ENCODE peak calls at places on chromosome 14, in eight cellular contexts. One of them, this sample, is unnamed.
A peak's percentile ranks its signal among the peaks of the same experiment; 100 is the strongest.

GRCh38 chr14:43471595-43471994 is 1035.5 kb downstream of the FSCB start:
- DNase-seq in mesothelial cell of epicardium: no peak
- DNase-seq in activated B cell treated with CpG ODN at 0.5 μM for 24 hours: no peak
- DNase-seq in colonic mucosa: no peak
- DNase-seq in endothelial cell: no peak
- DNase-seq in HepG2: no peak
- DNase-seq in fibroblast of mammary gland: no peak
- DNase-seq in endothelial cell of umbilical vein: no peak
- DNase-seq in this sample: no peak

GRCh38 chr14:96761066-96761465 is 36.1 kb upstream of the VRK1 start:
- DNase-seq in activated B cell treated with CpG ODN at 0.5 μM for 24 hours: no peak
- DNase-seq in fibroblast of mammary gland: no peak
- DNase-seq in endothelial cell of umbilical vein: no peak
- DNase-seq in endothelial cell: no peak
- DNase-seq in colonic mucosa: no peak
- DNase-seq in HepG2: no peak
- DNase-seq in mesothelial cell of epicardium: no peak
- DNase-seq in this sample: no peak

GRCh38 chr14:33839193-33840076 is 111.4 kb downstream of the EGLN3 start:
- DNase-seq in HepG2: peak; percentile 58
- DNase-seq in mesothelial cell of epicardium: peak; percentile 60
- DNase-seq in activated B cell treated with CpG ODN at 0.5 μM for 24 hours: no peak
- DNase-seq in fibroblast of mammary gland: peak; percentile 55
- DNase-seq in colonic mucosa: peak; percentile 65
- DNase-seq in endothelial cell: peak; percentile 67
- DNase-seq in endothelial cell of umbilical vein: peak; percentile 37
- DNase-seq in this sample: no peak

GRCh38 chr14:55274760-55275159 is 3.5 kb downstream of the FBXO34 start:
- DNase-seq in fibroblast of mammary gland: peak; percentile 54
- DNase-seq in colonic mucosa: no peak
- DNase-seq in HepG2: no peak
- DNase-seq in activated B cell treated with CpG ODN at 0.5 μM for 24 hours: no peak
- DNase-seq in endothelial cell of umbilical vein: no peak
- DNase-seq in endothelial cell: no peak
- DNase-seq in mesothelial cell of epicardium: no peak
- DNase-seq in this sample: no peak

GRCh38 chr14:77055981-77056380 is 27.5 kb upstream of the IRF2BPL start:
- DNase-seq in endothelial cell: no peak
- DNase-seq in activated B cell treated with CpG ODN at 0.5 μM for 24 hours: no peak
- DNase-seq in fibroblast of mammary gland: no peak
- DNase-seq in mesothelial cell of epicardium: no peak
- DNase-seq in HepG2: no peak
- DNase-seq in endothelial cell of umbilical vein: no peak
- DNase-seq in colonic mucosa: no peak
- DNase-seq in this sample: no peak

GRCh38 chr14:91059576-91060471 is 617 bp downstream of the RPS6KA5 start:
- DNase-seq in activated B cell treated with CpG ODN at 0.5 μM for 24 hours: peak; percentile 64
- DNase-seq in mesothelial cell of epicardium: peak; percentile 62
- DNase-seq in HepG2: peak; percentile 14
- DNase-seq in colonic mucosa: peak; percentile 61
- DNase-seq in endothelial cell: peak; percentile 74
- DNase-seq in fibroblast of mammary gland: peak; percentile 1
- DNase-seq in endothelial cell of umbilical vein: peak; percentile 32
- DNase-seq in this sample: no peak

GRCh38 chr14:55454264-55455151 is 14.1 kb upstream of the TBPL2 start:
- DNase-seq in activated B cell treated with CpG ODN at 0.5 μM for 24 hours: no peak
- DNase-seq in endothelial cell: no peak
- DNase-seq in HepG2: peak; percentile 16
- DNase-seq in fibroblast of mammary gland: peak; percentile 92
- DNase-seq in mesothelial cell of epicardium: peak; percentile 59
- DNase-seq in colonic mucosa: peak; percentile 70
- DNase-seq in endothelial cell of umbilical vein: peak; percentile 81
- DNase-seq in this sample: no peak

GRCh38 chr14:74577247-74577947 is 34.6 kb downstream of the LTBP2 start:
- DNase-seq in endothelial cell of umbilical vein: no peak
- DNase-seq in HepG2: no peak
- DNase-seq in colonic mucosa: no peak
- DNase-seq in endothelial cell: no peak
- DNase-seq in fibroblast of mammary gland: peak; percentile 74
- DNase-seq in activated B cell treated with CpG ODN at 0.5 μM for 24 hours: no peak
- DNase-seq in mesothelial cell of epicardium: no peak
- DNase-seq in this sample: no peak

GRCh38 chr14:26621366-26621765 is 23.5 kb upstream of the NOVA1 start:
- DNase-seq in activated B cell treated with CpG ODN at 0.5 μM for 24 hours: no peak
- DNase-seq in fibroblast of mammary gland: peak; percentile 40
- DNase-seq in endothelial cell: no peak
- DNase-seq in mesothelial cell of epicardium: no peak
- DNase-seq in endothelial cell of umbilical vein: no peak
- DNase-seq in HepG2: no peak
- DNase-seq in colonic mucosa: no peak
- DNase-seq in this sample: no peak

GRCh38 chr14:93064411-93065271 is 51.1 kb downstream of the ITPK1 start:
- DNase-seq in activated B cell treated with CpG ODN at 0.5 μM for 24 hours: no peak
- DNase-seq in fibroblast of mammary gland: peak; percentile 82
- DNase-seq in HepG2: no peak
- DNase-seq in mesothelial cell of epicardium: no peak
- DNase-seq in colonic mucosa: no peak
- DNase-seq in endothelial cell of umbilical vein: no peak
- DNase-seq in endothelial cell: no peak
- DNase-seq in this sample: no peak

GRCh38 chr14:103819503-103820307 is 27.7 kb downstream of the PPP1R13B start:
- DNase-seq in endothelial cell of umbilical vein: peak; percentile 30
- DNase-seq in mesothelial cell of epicardium: no peak
- DNase-seq in colonic mucosa: no peak
- DNase-seq in HepG2: peak; percentile 63
- DNase-seq in fibroblast of mammary gland: peak; percentile 35
- DNase-seq in activated B cell treated with CpG ODN at 0.5 μM for 24 hours: no peak
- DNase-seq in endothelial cell: peak; percentile 19
- DNase-seq in this sample: no peak

GRCh38 chr14:24243336-24243836 is 963 bp upstream of the TINF2 start:
- DNase-seq in endothelial cell: no peak
- DNase-seq in colonic mucosa: no peak
- DNase-seq in endothelial cell of umbilical vein: no peak
- DNase-seq in mesothelial cell of epicardium: no peak
- DNase-seq in activated B cell treated with CpG ODN at 0.5 μM for 24 hours: no peak
- DNase-seq in HepG2: peak; percentile 72
- DNase-seq in fibroblast of mammary gland: peak; percentile 14
- DNase-seq in this sample: no peak

GRCh38 chr14:74217672-74218448 is 21.4 kb upstream of the VSX2 start:
- DNase-seq in HepG2: peak; percentile 28
- DNase-seq in activated B cell treated with CpG ODN at 0.5 μM for 24 hours: peak; percentile 71
- DNase-seq in endothelial cell: peak; percentile 94
- DNase-seq in colonic mucosa: peak; percentile 69
- DNase-seq in mesothelial cell of epicardium: peak; percentile 92
- DNase-seq in endothelial cell of umbilical vein: peak; percentile 65
- DNase-seq in fibroblast of mammary gland: peak; percentile 47
- DNase-seq in this sample: peak; percentile 66

GRCh38 chr14:71076472-71076871 is 169.2 kb downstream of the PCNX1 start:
- DNase-seq in colonic mucosa: no peak
- DNase-seq in activated B cell treated with CpG ODN at 0.5 μM for 24 hours: no peak
- DNase-seq in endothelial cell of umbilical vein: no peak
- DNase-seq in mesothelial cell of epicardium: no peak
- DNase-seq in endothelial cell: no peak
- DNase-seq in fibroblast of mammary gland: no peak
- DNase-seq in HepG2: no peak
- DNase-seq in this sample: no peak

GRCh38 chr14:104462651-104463630 is 116.6 kb upstream of the C14orf180 start:
- DNase-seq in HepG2: no peak
- DNase-seq in colonic mucosa: no peak
- DNase-seq in activated B cell treated with CpG ODN at 0.5 μM for 24 hours: no peak
- DNase-seq in endothelial cell of umbilical vein: no peak
- DNase-seq in mesothelial cell of epicardium: peak; percentile 29
- DNase-seq in endothelial cell: no peak
- DNase-seq in fibroblast of mammary gland: peak; percentile 2
- DNase-seq in this sample: no peak

GRCh38 chr14:90288646-90289355 is 32.4 kb downstream of the PSMC1 start:
- DNase-seq in colonic mucosa: no peak
- DNase-seq in mesothelial cell of epicardium: no peak
- DNase-seq in endothelial cell of umbilical vein: peak; percentile 68
- DNase-seq in fibroblast of mammary gland: no peak
- DNase-seq in HepG2: peak; percentile 3
- DNase-seq in endothelial cell: no peak
- DNase-seq in activated B cell treated with CpG ODN at 0.5 μM for 24 hours: no peak
- DNase-seq in this sample: no peak

GRCh38 chr14:35138585-35138984 is 16.2 kb downstream of the PRORP start:
- DNase-seq in fibroblast of mammary gland: no peak
- DNase-seq in endothelial cell: no peak
- DNase-seq in mesothelial cell of epicardium: no peak
- DNase-seq in colonic mucosa: no peak
- DNase-seq in HepG2: no peak
- DNase-seq in endothelial cell of umbilical vein: no peak
- DNase-seq in activated B cell treated with CpG ODN at 0.5 μM for 24 hours: no peak
- DNase-seq in this sample: no peak

GRCh38 chr14:35144029-35144428 is 21.7 kb downstream of the PRORP start:
- DNase-seq in HepG2: peak; percentile 97
- DNase-seq in endothelial cell of umbilical vein: no peak
- DNase-seq in colonic mucosa: no peak
- DNase-seq in fibroblast of mammary gland: no peak
- DNase-seq in mesothelial cell of epicardium: no peak
- DNase-seq in endothelial cell: no peak
- DNase-seq in activated B cell treated with CpG ODN at 0.5 μM for 24 hours: no peak
- DNase-seq in this sample: no peak

GRCh38 chr14:35146711-35147149 is 24.4 kb downstream of the PRORP start:
- DNase-seq in mesothelial cell of epicardium: no peak
- DNase-seq in endothelial cell: no peak
- DNase-seq in endothelial cell of umbilical vein: no peak
- DNase-seq in fibroblast of mammary gland: no peak
- DNase-seq in activated B cell treated with CpG ODN at 0.5 μM for 24 hours: no peak
- DNase-seq in HepG2: peak; percentile 72
- DNase-seq in colonic mucosa: no peak
- DNase-seq in this sample: no peak

DNA sequence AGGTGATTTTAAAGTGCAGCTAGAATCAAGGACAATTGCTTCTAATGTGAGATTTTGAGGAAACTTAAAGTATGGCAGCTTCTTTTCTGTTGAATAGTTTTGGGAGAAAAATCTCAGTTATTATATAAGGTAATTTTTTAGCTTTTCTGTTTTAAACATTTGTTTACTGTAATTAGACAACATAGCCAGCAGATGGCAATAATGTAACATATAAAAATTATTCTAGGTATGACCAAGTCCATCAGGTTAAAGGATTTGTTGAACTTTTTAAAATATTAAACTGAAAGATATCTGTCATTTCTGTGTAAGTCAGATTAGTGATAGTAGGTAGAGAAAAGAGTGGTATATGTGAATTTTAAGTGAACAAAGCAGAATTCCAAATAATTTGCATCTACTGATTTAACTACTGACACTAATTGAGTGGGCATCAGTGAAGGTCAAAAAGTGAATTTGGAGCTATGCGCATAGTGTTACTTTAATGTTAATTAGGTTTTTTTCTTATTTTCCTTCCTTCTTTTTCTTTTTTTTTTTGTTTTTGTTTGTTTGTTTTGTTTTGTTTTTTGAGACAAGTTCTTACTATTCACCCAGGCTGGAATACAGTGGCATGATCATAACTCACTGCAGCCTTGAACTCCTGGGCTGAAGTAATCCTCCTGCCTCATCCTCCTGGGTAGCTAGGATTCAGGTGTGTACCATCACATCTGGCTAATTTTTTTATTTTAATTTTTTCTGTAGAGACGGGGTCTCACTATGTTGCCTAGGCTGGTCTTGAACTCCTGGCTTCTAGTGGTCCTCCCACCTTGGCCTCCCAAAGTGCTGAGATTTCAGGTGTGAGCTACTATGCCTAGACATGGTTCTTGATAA is 18.6 kb downstream of the PRORP start:
- DNase-seq in endothelial cell: no peak
- DNase-seq in endothelial cell of umbilical vein: peak; percentile 51
- DNase-seq in fibroblast of mammary gland: peak; percentile 49
- DNase-seq in mesothelial cell of epicardium: no peak
- DNase-seq in colonic mucosa: no peak
- DNase-seq in HepG2: peak; percentile 68
- DNase-seq in activated B cell treated with CpG ODN at 0.5 μM for 24 hours: no peak
- DNase-seq in this sample: no peak
- TF ChIP-seq CTCF in endothelial cell: peak; percentile 81
- TF ChIP-seq CTCF in endothelial cell of umbilical vein: no peak
- TF ChIP-seq CTCF in fibroblast of mammary gland: peak; percentile 18
- TF ChIP-seq CTCF in mesothelial cell of epicardium: no peak
- TF ChIP-seq CTCF in colonic mucosa: peak; percentile 43
- TF ChIP-seq CTCF in HepG2: peak; percentile 64
- TF ChIP-seq CTCF in activated B cell treated with CpG ODN at 0.5 μM for 24 hours: peak; percentile 58
- TF ChIP-seq CTCF in this sample: peak; percentile 76

GRCh38 chr14:23034498-23035302 is at the start of gene PSMB5:
- DNase-seq in endothelial cell: peak; percentile 74
- DNase-seq in fibroblast of mammary gland: peak; percentile 95
- DNase-seq in colonic mucosa: peak; percentile 91
- DNase-seq in mesothelial cell of epicardium: peak; percentile 81
- DNase-seq in HepG2: peak; percentile 100
- DNase-seq in endothelial cell of umbilical vein: peak; percentile 97
- DNase-seq in activated B cell treated with CpG ODN at 0.5 μM for 24 hours: peak; percentile 67
- DNase-seq in this sample: peak; percentile 76
- TF ChIP-seq CTCF in endothelial cell: no peak
- TF ChIP-seq CTCF in fibroblast of mammary gland: no peak
- TF ChIP-seq CTCF in colonic mucosa: no peak
- TF ChIP-seq CTCF in mesothelial cell of epicardium: no peak
- TF ChIP-seq CTCF in HepG2: peak; percentile 14
- TF ChIP-seq CTCF in endothelial cell of umbilical vein: no peak
- TF ChIP-seq CTCF in activated B cell treated with CpG ODN at 0.5 μM for 24 hours: no peak
- TF ChIP-seq CTCF in this sample: no peak

DNA sequence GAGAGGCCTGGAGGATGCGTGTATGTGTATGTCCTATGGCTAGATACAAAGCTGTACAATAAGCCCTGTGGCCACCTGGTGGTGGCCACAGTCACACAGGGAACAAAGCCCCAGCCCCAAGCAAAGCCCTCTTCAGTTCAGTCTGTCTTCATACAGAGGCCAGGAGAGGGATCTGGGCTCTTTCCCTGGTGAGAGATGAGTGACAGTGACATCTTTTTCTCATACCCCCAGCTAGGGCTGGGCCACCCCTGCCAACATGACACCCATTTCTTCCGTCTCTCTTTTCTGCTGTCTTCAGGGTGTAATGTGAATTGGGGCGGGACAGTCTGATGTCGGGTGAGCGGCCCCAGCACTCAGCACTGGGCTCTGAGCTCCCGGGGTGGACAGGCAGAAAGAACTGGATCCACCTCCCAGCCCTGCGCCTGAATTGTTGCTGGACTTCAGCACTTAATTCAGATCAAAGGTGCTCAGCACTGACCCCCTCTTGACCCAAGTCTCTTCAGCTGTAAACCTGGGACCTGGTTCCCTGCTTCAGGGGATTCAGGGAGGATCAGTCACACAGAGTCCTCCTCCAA is 59.8 kb downstream of the SERPINA3 start:
- DNase-seq in colonic mucosa: no peak
- DNase-seq in mesothelial cell of epicardium: peak; percentile 6
- DNase-seq in HepG2: peak; percentile 53
- DNase-seq in endothelial cell: no peak
- DNase-seq in endothelial cell of umbilical vein: no peak
- DNase-seq in fibroblast of mammary gland: peak; percentile 31
- DNase-seq in activated B cell treated with CpG ODN at 0.5 μM for 24 hours: no peak
- DNase-seq in this sample: no peak
- TF ChIP-seq CTCF in colonic mucosa: no peak
- TF ChIP-seq CTCF in mesothelial cell of epicardium: no peak
- TF ChIP-seq CTCF in HepG2: no peak
- TF ChIP-seq CTCF in endothelial cell: no peak
- TF ChIP-seq CTCF in endothelial cell of umbilical vein: peak; percentile 10
- TF ChIP-seq CTCF in fibroblast of mammary gland: peak; percentile 48
- TF ChIP-seq CTCF in activated B cell treated with CpG ODN at 0.5 μM for 24 hours: no peak
- TF ChIP-seq CTCF in this sample: no peak

DNA sequence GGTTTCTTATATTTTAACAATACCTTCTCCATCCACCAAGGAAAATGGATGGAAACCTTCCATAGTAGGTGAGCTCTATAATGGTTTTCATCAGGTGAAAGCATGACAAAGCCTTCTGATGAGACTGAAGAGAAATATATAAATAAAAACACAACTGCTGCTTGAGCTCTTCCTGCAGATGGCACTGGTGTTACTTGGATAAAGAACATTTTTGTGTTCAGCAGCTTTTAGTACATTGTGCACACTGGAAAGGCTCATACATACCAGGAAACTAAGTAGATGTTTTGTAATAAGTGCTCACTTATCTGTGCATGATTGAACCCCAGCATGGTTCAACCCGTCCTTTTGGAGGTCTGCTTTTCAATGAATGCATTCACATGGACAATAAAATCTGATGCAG is 357.3 kb upstream of the MIS18BP1 start:
- DNase-seq in activated B cell treated with CpG ODN at 0.5 μM for 24 hours: no peak
- DNase-seq in endothelial cell of umbilical vein: peak; percentile 4
- DNase-seq in HepG2: no peak
- DNase-seq in fibroblast of mammary gland: peak; percentile 9
- DNase-seq in mesothelial cell of epicardium: no peak
- DNase-seq in colonic mucosa: no peak
- DNase-seq in endothelial cell: no peak
- DNase-seq in this sample: no peak
- TF ChIP-seq CTCF in activated B cell treated with CpG ODN at 0.5 μM for 24 hours: no peak
- TF ChIP-seq CTCF in endothelial cell of umbilical vein: no peak
- TF ChIP-seq CTCF in HepG2: no peak
- TF ChIP-seq CTCF in fibroblast of mammary gland: peak; percentile 17
- TF ChIP-seq CTCF in mesothelial cell of epicardium: peak; percentile 10
- TF ChIP-seq CTCF in colonic mucosa: peak; percentile 24
- TF ChIP-seq CTCF in endothelial cell: no peak
- TF ChIP-seq CTCF in this sample: no peak